ENCODE peak calls at places on chromosomes 5 and 9, in six cellular contexts. H is heart left ventricle; A is hepatocyte; L is pancreas; X is CD4-positive, alpha-beta memory T cell; R is IMR-90. P is an unnamed sample.
A peak's percentile ranks its signal among the peaks of the same experiment; 100 is the strongest.

GRCh38 chr5:170945275-170945674 is 83.5 kb downstream of the RANBP17 start:
- DNase-seq in H (no peak), A (no peak), L (no peak), X (no peak), R (no peak), P (no peak)

GRCh38 chr9:137313326-137313920 is 11.4 kb upstream of the NRARP start:
- DNase-seq in H (no peak), A (peak; percentile 52), L (peak; percentile 19), X (no peak), R (no peak), P (no peak)

GRCh38 chr9:61671276-61671973 is 481.6 kb downstream of the SPATA31A7 start:
- DNase-seq in H (no peak), A (no peak), L (no peak), X (no peak), R (no peak), P (no peak)

GRCh38 chr5:66323142-66323890 is 179.2 kb downstream of the SREK1 start:
- DNase-seq in H (no peak), A (no peak), L (no peak), X (no peak), R (no peak), P (no peak)

GRCh38 chr9:98995059-98995665 is 51.5 kb downstream of the COL15A1 start:
- DNase-seq in H (peak; percentile 86), A (no peak), L (peak; percentile 45), X (no peak), R (no peak), P (no peak)

GRCh38 chr5:178793156-178793555 is 62.7 kb upstream of the ZNF354A start:
- DNase-seq in H (no peak), A (peak; percentile 39), L (no peak), X (no peak), R (no peak), P (no peak)

GRCh38 chr9:112112941-112113399 is 62.1 kb downstream of the SUSD1 start:
- DNase-seq in H (no peak), A (peak; percentile 61), L (no peak), X (peak; percentile 28), R (no peak), P (peak; percentile 73)

GRCh38 chr5:151080620-151081425 is at the start of gene TNIP1:
- DNase-seq in H (peak; percentile 96), A (peak; percentile 94), L (peak; percentile 93), X (peak; percentile 95), R (peak; percentile 88), P (peak; percentile 78)

GRCh38 chr9:138024131-138024530 is 146.5 kb downstream of the CACNA1B start:
- DNase-seq in H (no peak), A (no peak), L (no peak), X (no peak), R (no peak), P (no peak)

GRCh38 chr5:39331993-39332392 is 32.3 kb downstream of the C9 start:
- DNase-seq in H (no peak), A (no peak), L (no peak), X (no peak), R (no peak), P (no peak)

GRCh38 chr9:17520264-17521058 is 58.4 kb upstream of the SH3GL2 start:
- DNase-seq in H (no peak), A (no peak), L (no peak), X (no peak), R (no peak), P (no peak)

GRCh38 chr9:97431549-97432143 is 19.8 kb downstream of the TDRD7 start:
- DNase-seq in H (no peak), A (no peak), L (no peak), X (no peak), R (no peak), P (no peak)

GRCh38 chr5:24161559-24161958 is 483.2 kb downstream of the CDH10 start:
- DNase-seq in H (no peak), A (no peak), L (no peak), X (no peak), R (no peak), P (no peak)

GRCh38 chr5:99019812-99020697 is 91.2 kb upstream of the CHD1 start:
- DNase-seq in H (no peak), A (peak; percentile 63), L (no peak), X (no peak), R (peak; percentile 87), P (no peak)

GRCh38 chr9:77756449-77756848 is 108.3 kb upstream of the GNA14 start:
- DNase-seq in H (no peak), A (no peak), L (no peak), X (no peak), R (peak; percentile 17), P (no peak)

GRCh38 chr9:23590601-23591000 is 235.4 kb downstream of the ELAVL2 start:
- DNase-seq in H (no peak), A (no peak), L (no peak), X (no peak), R (no peak), P (peak; percentile 63)

GRCh38 chr5:88724201-88724600 is 158.8 kb downstream of the MEF2C start:
- DNase-seq in H (no peak), A (peak; percentile 20), L (no peak), X (no peak), R (peak; percentile 29), P (peak; percentile 35)

GRCh38 chr5:64796301-64796700 is 27.6 kb downstream of the CWC27 start:
- DNase-seq in H (no peak), A (no peak), L (no peak), X (no peak), R (no peak), P (no peak)

GRCh38 chr5:179051784-179052183 is 8.4 kb upstream of the ZNF354C start:
- DNase-seq in H (no peak), A (no peak), L (no peak), X (no peak), R (no peak), P (peak; percentile 56)

GRCh38 chr5:132674671-132675506 is 1.1 kb downstream of the IL4 start:
- DNase-seq in H (no peak), A (peak; percentile 68), L (no peak), X (no peak), R (peak; percentile 98), P (peak; percentile 81)

GRCh38 chr9:88219601-88220000 is 81.3 kb upstream of the SPATA31C2 start:
- DNase-seq in H (no peak), A (no peak), L (no peak), X (no peak), R (no peak), P (no peak)

GRCh38 chr9:38087934-38088925 is 19.2 kb upstream of the SHB start:
- DNase-seq in H (peak; percentile 79), A (peak; percentile 74), L (peak; percentile 61), X (peak; percentile 50), R (peak; percentile 37), P (no peak)

GRCh38 chr5:140607031-140607430 is 25.9 kb downstream of the CD14 start:
- DNase-seq in H (no peak), A (no peak), L (no peak), X (no peak), R (no peak), P (no peak)

GRCh38 chr5:58787982-58788381 is 205.1 kb downstream of the RAB3C start:
- DNase-seq in H (no peak), A (no peak), L (no peak), X (no peak), R (no peak), P (no peak)

GRCh38 chr9:17402309-17402708 is 176.6 kb upstream of the SH3GL2 start:
- DNase-seq in H (no peak), A (no peak), L (no peak), X (no peak), R (peak; percentile 34), P (no peak)

GRCh38 chr5:17149786-17150185 is 67.6 kb upstream of the BASP1 start:
- DNase-seq in H (no peak), A (no peak), L (no peak), X (no peak), R (no peak), P (no peak)

GRCh38 chr9:26685857-26686256 is 206.7 kb downstream of the CAAP1 start:
- DNase-seq in H (no peak), A (no peak), L (no peak), X (no peak), R (peak; percentile 0), P (no peak)

GRCh38 chr5:137752873-137753226 is 1.3 kb downstream of the HNRNPA0 start:
- DNase-seq in H (no peak), A (peak; percentile 37), L (peak; percentile 38), X (no peak), R (no peak), P (peak; percentile 21)

GRCh38 chr9:36948051-36948450 is 86.0 kb downstream of the PAX5 start:
- DNase-seq in H (no peak), A (no peak), L (no peak), X (no peak), R (no peak), P (no peak)

GRCh38 chr9:19495186-19496028 is 86.6 kb downstream of the ACER2 start:
- DNase-seq in H (no peak), A (no peak), L (no peak), X (no peak), R (no peak), P (no peak)
- H3K27me3 ChIP-seq in H (no peaks in the 10 kb centered on the region), A (no peaks in the 10 kb centered on the region), L (no peaks in the 10 kb centered on the region), X (no peaks in the 10 kb centered on the region), R (peaks cover 19% of the 10 kb centered on the region), P (peaks cover 20% of the 10 kb centered on the region)

DNA sequence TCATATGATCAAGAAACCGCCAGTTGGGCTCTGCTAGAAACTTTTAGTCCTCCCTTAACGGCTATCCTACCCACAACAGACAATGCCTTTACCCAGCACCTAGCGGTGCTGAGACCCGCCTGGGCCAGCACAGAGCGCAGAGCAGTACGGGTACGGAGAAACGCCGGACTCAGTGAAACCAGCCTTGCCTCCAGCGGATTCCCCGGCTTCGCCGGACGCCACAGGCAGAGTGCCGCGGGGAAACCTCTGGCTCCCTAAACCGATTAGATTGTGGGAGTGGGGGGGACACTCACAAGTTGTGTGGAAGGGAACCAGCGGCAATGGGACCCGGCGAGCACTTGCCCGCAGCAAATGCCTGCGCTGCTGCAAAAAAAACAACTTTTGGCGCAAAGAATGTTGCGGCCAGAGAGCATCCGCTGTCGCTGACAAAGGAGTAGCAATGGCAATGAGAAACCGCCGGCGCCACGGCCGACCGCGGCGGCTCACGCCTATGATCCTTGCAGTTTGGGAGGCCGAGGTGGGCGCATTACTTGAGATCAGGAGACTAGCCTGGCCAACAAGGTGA is 88.2 kb downstream of the ANXA2R start:
- DNase-seq in H (peak; percentile 37), A (no peak), L (peak; percentile 18), X (peak; percentile 73), R (peak; percentile 22), P (peak; percentile 51)
- H3K27me3 ChIP-seq in H (peaks cover 33% of the 10 kb centered on the region), A (no peaks in the 10 kb centered on the region), L (peaks cover 42% of the 10 kb centered on the region), X (no peaks in the 10 kb centered on the region), R (no peaks in the 10 kb centered on the region), P (no peaks in the 10 kb centered on the region)

GRCh38 chr5:156654444-156654843 is 195.7 kb upstream of the PPP1R2B start:
- DNase-seq in H (no peak), A (no peak), L (no peak), X (no peak), R (no peak), P (no peak)

GRCh38 chr5:156655732-156656131 is 194.4 kb upstream of the PPP1R2B start:
- DNase-seq in H (no peak), A (no peak), L (no peak), X (no peak), R (no peak), P (no peak)
- H3K27me3 ChIP-seq in H (no peaks in the 10 kb centered on the region), A (no peaks in the 10 kb centered on the region), L (no peaks in the 10 kb centered on the region), X (no peaks in the 10 kb centered on the region), R (no peaks in the 10 kb centered on the region), P (no peaks in the 10 kb centered on the region)

DNA sequence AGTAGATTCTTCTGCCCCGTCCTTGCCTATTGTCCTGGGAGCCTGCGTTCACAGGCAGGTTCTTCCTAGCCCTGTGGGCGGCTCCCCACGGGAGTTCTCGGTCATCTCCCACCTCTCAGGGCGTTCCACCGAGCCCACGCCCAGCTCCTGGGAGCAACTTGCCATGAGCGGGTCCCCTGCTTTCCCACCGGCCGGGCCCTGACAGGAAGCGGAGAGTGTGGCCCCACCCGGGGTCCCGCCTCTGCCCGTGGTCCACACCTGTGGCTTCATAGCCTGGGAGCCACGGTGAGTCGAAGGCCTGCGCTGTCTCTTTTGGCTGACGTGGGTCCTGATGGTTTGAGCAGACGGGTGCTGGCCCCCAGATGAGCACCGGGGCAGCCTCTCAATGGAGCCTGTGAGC is 43.2 kb downstream of the KCNT1 start:
- DNase-seq in H (no peak), A (no peak), L (no peak), X (no peak), R (no peak), P (no peak)
- H3K27me3 ChIP-seq in H (no peaks in the 10 kb centered on the region), A (no peaks in the 10 kb centered on the region), L (no peaks in the 10 kb centered on the region), X (no peaks in the 10 kb centered on the region), R (peaks cover 14% of the 10 kb centered on the region), P (peaks cover 98% of the 10 kb centered on the region)